ENCODE peak calls at places on chromosomes 13 and 19, in eight cellular contexts. Q, Y, O, U, N, C, B and P are unnamed samples.

GRCh38 chr19:54469496-54469934 is 3.6 kb downstream of the CDC42EP5 start:
- DNase-seq in Q (no peak), B (no peak), U (no peak), N (peak), O (no peak), Y (no peak), C (no peak), P (no peak)

GRCh38 chr13:112032186-112032835 is 34.6 kb upstream of the SOX1 start:
- DNase-seq in Q (no peak), B (no peak), O (no peak), N (no peak), C (no peak), U (no peak), Y (no peak), P (no peak)

GRCh38 chr19:45467115-45467455 is 711 bp upstream of the FOSB start:
- DNase-seq in U (no peak), O (no peak), N (no peak), Q (no peak), C (no peak), B (no peak), Y (no peak), P (no peak)

GRCh38 chr13:25267715-25268114 is 19.6 kb downstream of the MTMR6 start:
- DNase-seq in U (no peak), N (no peak), O (no peak), Y (no peak), B (no peak), Q (no peak), C (no peak), P (no peak)

GRCh38 chr19:4598712-4599111 is 39.2 kb upstream of the SEMA6B start:
- DNase-seq in Y (no peak), Q (no peak), C (no peak), B (no peak), U (no peak), O (no peak), N (no peak), P (no peak)

GRCh38 chr13:46168818-46169217 is 13.2 kb downstream of the LCP1 start:
- DNase-seq in O (no peak), U (no peak), N (no peak), C (no peak), B (no peak), Q (no peak), Y (no peak), P (no peak)

GRCh38 chr19:19460258-19460731 is 54.8 kb downstream of the GATAD2A start:
- DNase-seq in Q (no peak), B (no peak), O (peak), U (peak), Y (peak), N (no peak), C (no peak), P (no peak)

GRCh38 chr19:3210347-3211017 is 14.0 kb upstream of the CELF5 start:
- DNase-seq in N (peak), Q (no peak), Y (peak), O (peak), C (no peak), B (peak), U (peak), P (no peak)

GRCh38 chr19:40831502-40832430 is 18.5 kb downstream of the CYP2A6 start:
- DNase-seq in U (no peak), Q (no peak), Y (peak), C (peak), B (no peak), N (no peak), O (no peak), P (no peak)

GRCh38 chr13:27005976-27006518 is 165.6 kb downstream of the USP12 start:
- DNase-seq in Q (no peak), U (no peak), Y (no peak), O (no peak), B (no peak), C (no peak), N (no peak), P (no peak)

GRCh38 chr13:74135306-74136088 is 1.3 kb upstream of the KLF12 start:
- DNase-seq in C (peak), B (peak), U (peak), Q (no peak), N (peak), O (peak), Y (peak), P (peak)

GRCh38 chr19:33467851-33468250 is 53.7 kb downstream of the PEPD start:
- DNase-seq in Q (no peak), N (no peak), U (no peak), Y (peak), C (no peak), O (no peak), B (no peak), P (peak)

GRCh38 chr13:24540236-24541126 is 27.9 kb upstream of the PARP4 start:
- DNase-seq in B (no peak), Y (peak), Q (no peak), U (no peak), O (no peak), N (no peak), C (no peak), P (no peak)

GRCh38 chr19:51503428-51503827 is 1.8 kb upstream of the SIGLEC12 start:
- DNase-seq in Q (no peak), N (no peak), B (no peak), O (no peak), Y (no peak), C (no peak), U (no peak), P (no peak)

GRCh38 chr13:30623392-30623791 is 5.7 kb downstream of the USPL1 start:
- DNase-seq in Q (no peak), C (no peak), O (no peak), B (no peak), U (no peak), N (no peak), Y (no peak), P (no peak)

GRCh38 chr13:112885782-112886268 is 83.2 kb upstream of the MCF2L start:
- DNase-seq in N (peak), U (no peak), Q (no peak), B (no peak), Y (peak), O (no peak), C (no peak), P (peak)

GRCh38 chr13:95445116-95445515 is 107.4 kb upstream of the CLDN10 start:
- DNase-seq in C (no peak), B (no peak), Q (no peak), N (no peak), U (no peak), O (no peak), Y (no peak), P (no peak)

GRCh38 chr13:28268800-28269223 is 130.5 kb downstream of the PAN3 start:
- DNase-seq in C (no peak), Q (no peak), N (no peak), U (peak), O (no peak), Y (no peak), B (no peak), P (no peak)

GRCh38 chr13:110445183-110445582 is 116.3 kb downstream of the RAB20 start:
- DNase-seq in Y (no peak), N (no peak), U (no peak), B (no peak), O (no peak), C (no peak), Q (no peak), P (peak)

GRCh38 chr19:30339624-30340525 is 32.3 kb upstream of the ZNF536 start:
- DNase-seq in C (no peak), Y (no peak), Q (no peak), B (no peak), U (no peak), N (peak), O (no peak), P (peak)

GRCh38 chr19:7292352-7292949 is 1.8 kb downstream of the INSR start:
- DNase-seq in U (no peak), C (no peak), Y (no peak), O (no peak), N (no peak), Q (no peak), B (no peak), P (no peak)

GRCh38 chr19:3398114-3398899 is 31.9 kb downstream of the NFIC start:
- DNase-seq in C (no peak), Q (no peak), O (no peak), U (no peak), N (peak), B (no peak), Y (peak), P (no peak)

GRCh38 chr19:46124638-46125115 is at the start of gene IGFL3:
- DNase-seq in Q (no peak), Y (no peak), U (no peak), O (no peak), N (no peak), B (no peak), C (no peak), P (no peak)

GRCh38 chr13:112444001-112444311 is 67.8 kb downstream of the SPACA7 start:
- DNase-seq in Q (no peak), U (peak), B (peak), C (no peak), Y (peak), N (peak), O (peak), P (peak)

GRCh38 chr19:16977306-16977705 is 49.3 kb downstream of the CPAMD8 start:
- DNase-seq in N (no peak), U (no peak), Y (no peak), B (no peak), C (no peak), O (no peak), Q (no peak), P (no peak)